ENCODE peak calls at places on chromosome 5, in nine cellular contexts. One of them, this sample, is unnamed.

GRCh38 chr5:16550316-16550952 is 66.4 kb downstream of the RETREG1 start:
- DNase-seq in choroid plexus epithelial cell: peak
- DNase-seq in left ventricle myocardium inferior: no peak
- DNase-seq in activated B cell treated with CpG ODN at 0.5 μM for 24 hours: no peak
- DNase-seq in hepatocyte: peak
- DNase-seq in fibroblast of mammary gland: peak
- DNase-seq in tibial nerve: no peak
- DNase-seq in SK-N-SH: peak
- DNase-seq in lower lobe of right lung: no peak
- DNase-seq in this sample: no peak

GRCh38 chr5:92179651-92180050 is 796.5 kb upstream of the ARRDC3 start:
- DNase-seq in SK-N-SH: no peak
- DNase-seq in choroid plexus epithelial cell: no peak
- DNase-seq in activated B cell treated with CpG ODN at 0.5 μM for 24 hours: no peak
- DNase-seq in fibroblast of mammary gland: no peak
- DNase-seq in hepatocyte: no peak
- DNase-seq in left ventricle myocardium inferior: no peak
- DNase-seq in tibial nerve: no peak
- DNase-seq in lower lobe of right lung: no peak
- DNase-seq in this sample: no peak

GRCh38 chr5:32165597-32165996 is 8.5 kb downstream of the GOLPH3 start:
- DNase-seq in tibial nerve: no peak
- DNase-seq in fibroblast of mammary gland: no peak
- DNase-seq in activated B cell treated with CpG ODN at 0.5 μM for 24 hours: no peak
- DNase-seq in lower lobe of right lung: no peak
- DNase-seq in SK-N-SH: no peak
- DNase-seq in left ventricle myocardium inferior: no peak
- DNase-seq in hepatocyte: no peak
- DNase-seq in choroid plexus epithelial cell: no peak
- DNase-seq in this sample: no peak

GRCh38 chr5:127206320-127207113 is 84.1 kb upstream of the MEGF10 start:
- DNase-seq in lower lobe of right lung: no peak
- DNase-seq in left ventricle myocardium inferior: no peak
- DNase-seq in choroid plexus epithelial cell: peak
- DNase-seq in fibroblast of mammary gland: peak
- DNase-seq in activated B cell treated with CpG ODN at 0.5 μM for 24 hours: no peak
- DNase-seq in hepatocyte: peak
- DNase-seq in SK-N-SH: no peak
- DNase-seq in tibial nerve: no peak
- DNase-seq in this sample: no peak

GRCh38 chr5:143494162-143494561 is 90.7 kb upstream of the NR3C1 start:
- DNase-seq in SK-N-SH: no peak
- DNase-seq in left ventricle myocardium inferior: no peak
- DNase-seq in fibroblast of mammary gland: peak
- DNase-seq in choroid plexus epithelial cell: peak
- DNase-seq in tibial nerve: no peak
- DNase-seq in activated B cell treated with CpG ODN at 0.5 μM for 24 hours: no peak
- DNase-seq in lower lobe of right lung: no peak
- DNase-seq in hepatocyte: no peak
- DNase-seq in this sample: peak

GRCh38 chr5:140073296-140073695 is 30.2 kb upstream of the NRG2 start:
- DNase-seq in tibial nerve: no peak
- DNase-seq in activated B cell treated with CpG ODN at 0.5 μM for 24 hours: no peak
- DNase-seq in SK-N-SH: peak
- DNase-seq in fibroblast of mammary gland: peak
- DNase-seq in lower lobe of right lung: no peak
- DNase-seq in hepatocyte: peak
- DNase-seq in choroid plexus epithelial cell: peak
- DNase-seq in left ventricle myocardium inferior: no peak
- DNase-seq in this sample: no peak

GRCh38 chr5:167049771-167050567 is 1241.5 kb upstream of the WWC1 start:
- DNase-seq in fibroblast of mammary gland: peak
- DNase-seq in hepatocyte: no peak
- DNase-seq in left ventricle myocardium inferior: no peak
- DNase-seq in choroid plexus epithelial cell: no peak
- DNase-seq in tibial nerve: no peak
- DNase-seq in lower lobe of right lung: no peak
- DNase-seq in activated B cell treated with CpG ODN at 0.5 μM for 24 hours: no peak
- DNase-seq in SK-N-SH: no peak
- DNase-seq in this sample: no peak

GRCh38 chr5:67170783-67171182 is 25.8 kb downstream of the CD180 start:
- DNase-seq in SK-N-SH: no peak
- DNase-seq in choroid plexus epithelial cell: no peak
- DNase-seq in fibroblast of mammary gland: no peak
- DNase-seq in activated B cell treated with CpG ODN at 0.5 μM for 24 hours: no peak
- DNase-seq in tibial nerve: no peak
- DNase-seq in left ventricle myocardium inferior: no peak
- DNase-seq in lower lobe of right lung: no peak
- DNase-seq in hepatocyte: no peak
- DNase-seq in this sample: no peak

GRCh38 chr5:145847499-145848497 is 12.7 kb upstream of the PRELID2 start:
- DNase-seq in left ventricle myocardium inferior: no peak
- DNase-seq in hepatocyte: no peak
- DNase-seq in lower lobe of right lung: no peak
- DNase-seq in fibroblast of mammary gland: peak
- DNase-seq in SK-N-SH: no peak
- DNase-seq in choroid plexus epithelial cell: peak
- DNase-seq in activated B cell treated with CpG ODN at 0.5 μM for 24 hours: no peak
- DNase-seq in tibial nerve: no peak
- DNase-seq in this sample: no peak

GRCh38 chr5:43677241-43677640 is 74.3 kb downstream of the NNT start:
- DNase-seq in choroid plexus epithelial cell: no peak
- DNase-seq in left ventricle myocardium inferior: no peak
- DNase-seq in SK-N-SH: no peak
- DNase-seq in tibial nerve: no peak
- DNase-seq in activated B cell treated with CpG ODN at 0.5 μM for 24 hours: no peak
- DNase-seq in hepatocyte: no peak
- DNase-seq in lower lobe of right lung: no peak
- DNase-seq in fibroblast of mammary gland: no peak
- DNase-seq in this sample: no peak

GRCh38 chr5:38060354-38060753 is 198.0 kb upstream of the EGFLAM start:
- DNase-seq in lower lobe of right lung: no peak
- DNase-seq in fibroblast of mammary gland: no peak
- DNase-seq in left ventricle myocardium inferior: no peak
- DNase-seq in choroid plexus epithelial cell: peak
- DNase-seq in activated B cell treated with CpG ODN at 0.5 μM for 24 hours: no peak
- DNase-seq in tibial nerve: no peak
- DNase-seq in hepatocyte: peak
- DNase-seq in SK-N-SH: no peak
- DNase-seq in this sample: peak

GRCh38 chr5:34685485-34686197 is 29.5 kb downstream of the RAI14 start:
- DNase-seq in choroid plexus epithelial cell: peak
- DNase-seq in left ventricle myocardium inferior: no peak
- DNase-seq in lower lobe of right lung: no peak
- DNase-seq in fibroblast of mammary gland: peak
- DNase-seq in SK-N-SH: no peak
- DNase-seq in activated B cell treated with CpG ODN at 0.5 μM for 24 hours: no peak
- DNase-seq in tibial nerve: no peak
- DNase-seq in hepatocyte: no peak
- DNase-seq in this sample: no peak

GRCh38 chr5:94691947-94692346 is 73.5 kb downstream of the SLF1 start:
- DNase-seq in lower lobe of right lung: no peak
- DNase-seq in tibial nerve: no peak
- DNase-seq in activated B cell treated with CpG ODN at 0.5 μM for 24 hours: no peak
- DNase-seq in choroid plexus epithelial cell: peak
- DNase-seq in SK-N-SH: peak
- DNase-seq in left ventricle myocardium inferior: no peak
- DNase-seq in fibroblast of mammary gland: peak
- DNase-seq in hepatocyte: peak
- DNase-seq in this sample: no peak

GRCh38 chr5:94692610-94693009 is 74.1 kb downstream of the SLF1 start:
- DNase-seq in hepatocyte: no peak
- DNase-seq in activated B cell treated with CpG ODN at 0.5 μM for 24 hours: no peak
- DNase-seq in lower lobe of right lung: no peak
- DNase-seq in SK-N-SH: no peak
- DNase-seq in tibial nerve: no peak
- DNase-seq in left ventricle myocardium inferior: no peak
- DNase-seq in fibroblast of mammary gland: no peak
- DNase-seq in choroid plexus epithelial cell: no peak
- DNase-seq in this sample: no peak

GRCh38 chr5:94693845-94694370 is 75.4 kb downstream of the SLF1 start:
- DNase-seq in left ventricle myocardium inferior: no peak
- DNase-seq in lower lobe of right lung: no peak
- DNase-seq in SK-N-SH: no peak
- DNase-seq in hepatocyte: no peak
- DNase-seq in fibroblast of mammary gland: no peak
- DNase-seq in choroid plexus epithelial cell: no peak
- DNase-seq in activated B cell treated with CpG ODN at 0.5 μM for 24 hours: no peak
- DNase-seq in tibial nerve: no peak
- DNase-seq in this sample: no peak

GRCh38 chr5:94694671-94695070 is 76.2 kb downstream of the SLF1 start:
- DNase-seq in left ventricle myocardium inferior: no peak
- DNase-seq in activated B cell treated with CpG ODN at 0.5 μM for 24 hours: no peak
- DNase-seq in SK-N-SH: no peak
- DNase-seq in choroid plexus epithelial cell: peak
- DNase-seq in tibial nerve: no peak
- DNase-seq in fibroblast of mammary gland: no peak
- DNase-seq in hepatocyte: no peak
- DNase-seq in lower lobe of right lung: no peak
- DNase-seq in this sample: no peak

GRCh38 chr5:94693043-94693822 is 74.8 kb downstream of the SLF1 start:
- DNase-seq in left ventricle myocardium inferior: no peak
- DNase-seq in hepatocyte: peak
- DNase-seq in lower lobe of right lung: no peak
- DNase-seq in choroid plexus epithelial cell: peak
- DNase-seq in SK-N-SH: peak
- DNase-seq in activated B cell treated with CpG ODN at 0.5 μM for 24 hours: no peak
- DNase-seq in fibroblast of mammary gland: peak
- DNase-seq in tibial nerve: no peak
- DNase-seq in this sample: peak
- TF ChIP-seq CTCF in left ventricle myocardium inferior: peak
- TF ChIP-seq CTCF in hepatocyte: peak
- TF ChIP-seq CTCF in lower lobe of right lung: peak
- TF ChIP-seq CTCF in choroid plexus epithelial cell: peak
- TF ChIP-seq CTCF in SK-N-SH: peak
- TF ChIP-seq CTCF in activated B cell treated with CpG ODN at 0.5 μM for 24 hours: no peak
- TF ChIP-seq CTCF in fibroblast of mammary gland: peak
- TF ChIP-seq CTCF in tibial nerve: no peak
- TF ChIP-seq CTCF in this sample: peak

GRCh38 chr5:149617760-149618306 is 36.5 kb downstream of the ARHGEF37 start:
- DNase-seq in tibial nerve: no peak
- DNase-seq in SK-N-SH: no peak
- DNase-seq in left ventricle myocardium inferior: no peak
- DNase-seq in activated B cell treated with CpG ODN at 0.5 μM for 24 hours: no peak
- DNase-seq in hepatocyte: no peak
- DNase-seq in choroid plexus epithelial cell: no peak
- DNase-seq in lower lobe of right lung: no peak
- DNase-seq in fibroblast of mammary gland: no peak
- DNase-seq in this sample: no peak
- TF ChIP-seq CTCF in tibial nerve: no peak
- TF ChIP-seq CTCF in SK-N-SH: no peak
- TF ChIP-seq CTCF in left ventricle myocardium inferior: no peak
- TF ChIP-seq CTCF in activated B cell treated with CpG ODN at 0.5 μM for 24 hours: no peak
- TF ChIP-seq CTCF in hepatocyte: no peak
- TF ChIP-seq CTCF in choroid plexus epithelial cell: no peak
- TF ChIP-seq CTCF in lower lobe of right lung: no peak
- TF ChIP-seq CTCF in fibroblast of mammary gland: no peak
- TF ChIP-seq CTCF in this sample: no peak

DNA sequence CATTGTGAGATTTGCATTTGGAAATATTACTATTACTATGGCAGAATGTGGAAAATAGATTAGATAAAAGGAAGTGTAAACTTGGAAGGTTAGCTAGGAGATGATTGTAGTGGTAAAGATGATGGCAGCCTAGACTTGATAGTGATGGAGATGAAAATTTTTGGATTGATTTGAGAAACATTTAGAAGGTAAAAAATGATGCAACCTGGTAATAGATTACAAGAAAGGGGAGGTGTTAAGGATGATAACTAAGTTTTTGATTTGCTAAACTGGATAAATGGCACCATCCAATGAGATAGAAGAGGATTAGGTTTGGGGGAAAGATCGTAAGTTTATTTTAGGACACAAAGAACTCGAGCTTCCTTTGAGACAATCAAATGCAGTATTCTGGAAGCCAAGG is 8.9 kb upstream of the SLC30A5 start:
- DNase-seq in fibroblast of mammary gland: no peak
- DNase-seq in left ventricle myocardium inferior: no peak
- DNase-seq in activated B cell treated with CpG ODN at 0.5 μM for 24 hours: no peak
- DNase-seq in lower lobe of right lung: no peak
- DNase-seq in hepatocyte: no peak
- DNase-seq in choroid plexus epithelial cell: no peak
- DNase-seq in SK-N-SH: no peak
- DNase-seq in tibial nerve: no peak
- DNase-seq in this sample: no peak
- TF ChIP-seq CTCF in fibroblast of mammary gland: no peak
- TF ChIP-seq CTCF in left ventricle myocardium inferior: no peak
- TF ChIP-seq CTCF in activated B cell treated with CpG ODN at 0.5 μM for 24 hours: no peak
- TF ChIP-seq CTCF in lower lobe of right lung: no peak
- TF ChIP-seq CTCF in hepatocyte: no peak
- TF ChIP-seq CTCF in choroid plexus epithelial cell: no peak
- TF ChIP-seq CTCF in SK-N-SH: no peak
- TF ChIP-seq CTCF in tibial nerve: no peak
- TF ChIP-seq CTCF in this sample: no peak

GRCh38 chr5:169512385-169512784 is 71.2 kb upstream of the SPDL1 start:
- DNase-seq in fibroblast of mammary gland: no peak
- DNase-seq in SK-N-SH: no peak
- DNase-seq in hepatocyte: no peak
- DNase-seq in lower lobe of right lung: no peak
- DNase-seq in choroid plexus epithelial cell: no peak
- DNase-seq in tibial nerve: no peak
- DNase-seq in activated B cell treated with CpG ODN at 0.5 μM for 24 hours: no peak
- DNase-seq in left ventricle myocardium inferior: no peak
- DNase-seq in this sample: no peak

GRCh38 chr5:169507051-169507450 is 76.5 kb upstream of the SPDL1 start:
- DNase-seq in lower lobe of right lung: no peak
- DNase-seq in SK-N-SH: no peak
- DNase-seq in hepatocyte: no peak
- DNase-seq in choroid plexus epithelial cell: no peak
- DNase-seq in left ventricle myocardium inferior: no peak
- DNase-seq in activated B cell treated with CpG ODN at 0.5 μM for 24 hours: no peak
- DNase-seq in tibial nerve: no peak
- DNase-seq in fibroblast of mammary gland: no peak
- DNase-seq in this sample: no peak

GRCh38 chr5:169511708-169512107 is 71.9 kb upstream of the SPDL1 start:
- DNase-seq in lower lobe of right lung: no peak
- DNase-seq in SK-N-SH: no peak
- DNase-seq in tibial nerve: no peak
- DNase-seq in activated B cell treated with CpG ODN at 0.5 μM for 24 hours: no peak
- DNase-seq in hepatocyte: no peak
- DNase-seq in left ventricle myocardium inferior: no peak
- DNase-seq in choroid plexus epithelial cell: no peak
- DNase-seq in fibroblast of mammary gland: no peak
- DNase-seq in this sample: no peak
- TF ChIP-seq CTCF in lower lobe of right lung: no peak
- TF ChIP-seq CTCF in SK-N-SH: peak
- TF ChIP-seq CTCF in tibial nerve: no peak
- TF ChIP-seq CTCF in activated B cell treated with CpG ODN at 0.5 μM for 24 hours: no peak
- TF ChIP-seq CTCF in hepatocyte: no peak
- TF ChIP-seq CTCF in left ventricle myocardium inferior: no peak
- TF ChIP-seq CTCF in choroid plexus epithelial cell: peak
- TF ChIP-seq CTCF in fibroblast of mammary gland: peak
- TF ChIP-seq CTCF in this sample: no peak

DNA sequence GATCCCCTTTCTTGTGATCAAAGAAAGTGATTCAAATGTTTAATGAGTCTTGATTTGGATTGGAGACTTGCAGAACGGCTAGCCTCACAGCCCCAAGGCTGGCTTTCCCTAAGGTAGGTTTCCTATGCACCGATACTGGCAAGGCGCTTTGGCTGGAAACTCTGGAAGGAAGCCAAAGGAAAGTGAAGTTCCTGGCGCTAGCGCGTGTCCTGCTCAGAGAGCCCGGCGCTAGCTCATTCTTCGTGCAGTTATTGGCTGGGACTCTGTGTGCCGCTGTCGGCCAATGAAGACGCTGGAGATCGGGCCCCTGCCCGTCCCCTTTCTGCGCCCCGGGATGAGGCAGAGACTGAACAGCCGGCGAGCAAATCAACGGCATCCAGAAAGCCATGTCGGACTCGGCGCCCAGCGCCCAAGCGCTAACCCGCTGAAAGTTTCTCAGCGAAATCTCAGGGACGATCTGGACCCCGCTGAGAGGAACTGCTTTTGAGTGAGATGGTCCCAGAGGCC is at the start of gene PCDHGC3:
- DNase-seq in fibroblast of mammary gland: peak
- DNase-seq in hepatocyte: peak
- DNase-seq in SK-N-SH: peak
- DNase-seq in activated B cell treated with CpG ODN at 0.5 μM for 24 hours: no peak
- DNase-seq in lower lobe of right lung: peak
- DNase-seq in choroid plexus epithelial cell: peak
- DNase-seq in tibial nerve: peak
- DNase-seq in left ventricle myocardium inferior: peak
- DNase-seq in this sample: peak
- TF ChIP-seq CTCF in fibroblast of mammary gland: no peak
- TF ChIP-seq CTCF in hepatocyte: peak
- TF ChIP-seq CTCF in SK-N-SH: peak
- TF ChIP-seq CTCF in activated B cell treated with CpG ODN at 0.5 μM for 24 hours: no peak
- TF ChIP-seq CTCF in lower lobe of right lung: peak
- TF ChIP-seq CTCF in choroid plexus epithelial cell: peak
- TF ChIP-seq CTCF in tibial nerve: peak
- TF ChIP-seq CTCF in left ventricle myocardium inferior: peak
- TF ChIP-seq CTCF in this sample: peak